ENCODE peak calls at places on chromosomes 12 and 14, in four cellular contexts. M, P, R and C are unnamed samples.

GRCh38 chr12:3313066-3313465 is 177.9 kb upstream of the PRMT8 start:
- DNase-seq in M (peak), P (no peak), R (no peak), C (no peak)

GRCh38 chr12:58888131-58888783 is 32.0 kb downstream of the LRIG3 start:
- DNase-seq in R (no peak), M (no peak), P (no peak), C (no peak)

GRCh38 chr14:64708148-64709004 is 4.2 kb downstream of the PLEKHG3 start:
- DNase-seq in M (no peak), P (no peak), R (no peak), C (peak)

GRCh38 chr12:117118838-117119591 is 19.8 kb upstream of the TESC start:
- DNase-seq in P (no peak), R (no peak), M (no peak), C (no peak)

GRCh38 chr12:3054993-3055711 is 22.0 kb upstream of the TSPAN9 start:
- DNase-seq in R (no peak), M (no peak), P (no peak), C (no peak)

GRCh38 chr12:2691001-2691339 is 103.8 kb upstream of the FKBP4 start:
- DNase-seq in R (peak), P (peak), M (peak), C (peak)

GRCh38 chr12:16359512-16360491 is 12.4 kb downstream of the MGST1 start:
- DNase-seq in R (no peak), M (peak), P (no peak), C (no peak)

GRCh38 chr14:25010471-25010870 is 39.5 kb downstream of the STXBP6 start:
- DNase-seq in M (no peak), R (no peak), P (no peak), C (no peak)

GRCh38 chr14:35808076-35808657 is 928 bp downstream of the RALGAPA1 start:
- DNase-seq in R (no peak), P (no peak), M (no peak), C (no peak)

GRCh38 chr12:56157201-56158028 is 744 bp upstream of the MYL6 start:
- DNase-seq in R (no peak), P (peak), M (peak), C (peak)

GRCh38 chr12:53053223-53054111 is 3.6 kb downstream of the TNS2 start:
- DNase-seq in M (no peak), P (peak), R (no peak), C (peak)

GRCh38 chr12:92928431-92928961 is 599 bp downstream of the EEA1 start:
- DNase-seq in M (no peak), R (peak), P (peak), C (peak)